ENCODE peak calls at places on chromosomes 6 and 20, in five cellular contexts. X is WTC11, L is HepG2, H is GM12878, R is K562. E is an unnamed sample.

GRCh38 chr6:81003894-81004293 is 748.6 kb downstream of the TENT5A start:
- DNase-seq in X (no peak), L (no peak), H (no peak), R (no peak), E (no peak)

GRCh38 chr6:139850512-139850911 is 476.1 kb upstream of the CITED2 start:
- DNase-seq in X (no peak), L (no peak), H (no peak), R (no peak), E (no peak)

GRCh38 chr6:12458558-12458957 is 168.4 kb downstream of the EDN1 start:
- DNase-seq in X (no peak), L (no peak), H (no peak), R (no peak), E (no peak)

GRCh38 chr20:8183526-8183925 is 51.5 kb downstream of the PLCB1 start:
- DNase-seq in X (no peak), L (no peak), H (no peak), R (no peak), E (no peak)

GRCh38 chr20:1619861-1620444 is at the start of gene SIRPB1:
- DNase-seq in X (no peak), L (peak), H (no peak), R (peak), E (no peak)

GRCh38 chr6:124536157-124536556 is 426.1 kb upstream of the RNF217 start:
- DNase-seq in X (no peak), L (no peak), H (no peak), R (no peak), E (no peak)

GRCh38 chr6:89146748-89147715 is 1.2 kb downstream of the PM20D2 start:
- DNase-seq in X (peak), L (peak), H (no peak), R (no peak), E (no peak)

GRCh38 chr6:126152346-126152745 is 166.0 kb downstream of the TRMT11 start:
- DNase-seq in X (no peak), L (no peak), H (no peak), R (no peak), E (no peak)

GRCh38 chr6:21615504-21615903 is 22.0 kb downstream of the SOX4 start:
- DNase-seq in X (no peak), L (no peak), H (no peak), R (no peak), E (no peak)

GRCh38 chr6:13787146-13787545 is 27.2 kb downstream of the MCUR1 start:
- DNase-seq in X (no peak), L (no peak), H (no peak), R (no peak), E (no peak)

GRCh38 chr6:113182370-113183141 is 674.6 kb upstream of the MARCKS start:
- DNase-seq in X (no peak), L (peak), H (no peak), R (no peak), E (no peak)

GRCh38 chr6:101224751-101225150 is 168.8 kb upstream of the GRIK2 start:
- DNase-seq in X (no peak), L (no peak), H (no peak), R (no peak), E (no peak)

GRCh38 chr20:62592506-62593177 is 49.7 kb upstream of the SLCO4A1 start:
- DNase-seq in X (no peak), L (no peak), H (no peak), R (no peak), E (no peak)

GRCh38 chr6:2999621-3000455 is at the start of gene NQO2:
- DNase-seq in X (peak), L (peak), H (peak), R (peak), E (no peak)

GRCh38 chr6:14366315-14366714 is 248.7 kb downstream of the CD83 start:
- DNase-seq in X (no peak), L (no peak), H (no peak), R (no peak), E (no peak)

GRCh38 chr6:23111984-23112383 is 542.6 kb downstream of the HDGFL1 start:
- DNase-seq in X (no peak), L (no peak), H (no peak), R (no peak), E (no peak)

GRCh38 chr6:159168536-159169192 is 536 bp upstream of the FNDC1 start:
- DNase-seq in X (peak), L (peak), H (no peak), R (peak), E (peak)

GRCh38 chr6:119482850-119483285 is 133.3 kb upstream of the MAN1A1 start:
- DNase-seq in X (no peak), L (no peak), H (no peak), R (no peak), E (no peak)

GRCh38 chr20:58228103-58228483 is 360 bp downstream of the ANKRD60 start:
- DNase-seq in X (peak), L (no peak), H (no peak), R (no peak), E (peak)

GRCh38 chr6:35287671-35288396 is 9.8 kb upstream of the DEF6 start:
- DNase-seq in X (no peak), L (no peak), H (no peak), R (no peak), E (no peak)

GRCh38 chr20:34112600-34113061 is 588 bp upstream of the EIF2S2 start:
- DNase-seq in X (peak), L (peak), H (no peak), R (no peak), E (no peak)

GRCh38 chr20:44206132-44206531 is 4.4 kb downstream of the OSER1 start:
- DNase-seq in X (no peak), L (peak), H (no peak), R (no peak), E (no peak)

GRCh38 chr20:44207066-44207723 is 3.4 kb downstream of the OSER1 start:
- DNase-seq in X (no peak), L (no peak), H (no peak), R (no peak), E (no peak)

GRCh38 chr20:44203161-44203560 is 7.4 kb downstream of the OSER1 start:
- DNase-seq in X (no peak), L (no peak), H (no peak), R (no peak), E (no peak)

GRCh38 chr20:44204832-44205215 is 5.7 kb downstream of the OSER1 start:
- DNase-seq in X (no peak), L (no peak), H (no peak), R (no peak), E (no peak)

DNA sequence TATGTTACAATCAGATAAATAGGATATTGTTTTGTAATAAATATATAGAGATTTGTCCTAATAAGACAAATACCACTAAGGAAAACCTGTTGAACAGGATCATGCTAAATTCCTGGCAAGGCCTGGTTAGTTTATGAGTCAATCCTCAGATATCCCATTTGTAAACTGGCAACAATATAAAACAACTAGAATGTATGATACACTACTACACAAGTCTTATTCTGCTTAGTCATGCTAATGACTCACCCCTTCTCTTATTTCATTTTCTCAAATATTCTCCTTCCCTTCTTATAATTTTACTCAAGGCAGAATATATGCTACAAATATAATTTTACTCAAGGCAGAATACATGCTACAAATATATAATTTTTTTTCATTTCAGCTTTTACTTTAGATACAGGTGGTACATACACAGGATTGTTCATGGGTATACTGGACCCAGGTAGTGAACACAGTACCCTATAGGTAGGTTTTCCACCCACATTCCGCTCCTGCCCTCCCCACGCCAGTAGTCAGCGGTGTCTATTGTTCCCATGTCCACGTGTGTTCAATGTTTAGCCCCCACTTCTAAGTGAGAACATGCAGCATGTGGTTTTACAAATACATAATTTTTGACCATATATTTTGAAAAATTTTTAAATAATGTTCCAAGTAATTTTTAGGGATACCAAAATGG is 6.3 kb downstream of the OSER1 start:
- DNase-seq in X (no peak), L (no peak), H (no peak), R (no peak), E (no peak)
- TF ChIP-seq CREB1 in X (no peak), L (no peak), H (no peak), R (no peak), E (no peak)

DNA sequence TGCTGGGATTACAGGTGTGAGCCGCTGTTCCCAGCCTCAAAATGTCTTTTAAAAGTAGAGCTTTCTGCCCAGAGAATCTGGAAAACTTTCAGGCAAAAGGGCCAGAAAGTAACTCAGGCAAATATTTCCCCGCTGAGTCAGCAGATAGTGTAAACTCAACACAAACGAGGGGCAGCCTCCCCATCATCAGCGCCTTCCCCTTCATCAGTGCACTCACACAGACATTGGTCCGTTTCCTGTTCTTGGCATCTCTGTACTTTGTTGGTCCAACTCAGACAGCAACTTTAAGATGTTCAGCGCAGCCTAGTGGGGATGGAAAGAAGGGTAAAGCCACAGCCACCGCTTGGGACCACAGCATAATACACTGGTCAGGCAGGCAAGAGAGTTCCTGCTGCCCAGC is 69.5 kb downstream of the CSE1L start:
- DNase-seq in X (no peak), L (no peak), H (no peak), R (no peak), E (no peak)
- TF ChIP-seq ATF2 in X (no peak), L (no peak), H (no peak), R (no peak), E (no peak)

DNA sequence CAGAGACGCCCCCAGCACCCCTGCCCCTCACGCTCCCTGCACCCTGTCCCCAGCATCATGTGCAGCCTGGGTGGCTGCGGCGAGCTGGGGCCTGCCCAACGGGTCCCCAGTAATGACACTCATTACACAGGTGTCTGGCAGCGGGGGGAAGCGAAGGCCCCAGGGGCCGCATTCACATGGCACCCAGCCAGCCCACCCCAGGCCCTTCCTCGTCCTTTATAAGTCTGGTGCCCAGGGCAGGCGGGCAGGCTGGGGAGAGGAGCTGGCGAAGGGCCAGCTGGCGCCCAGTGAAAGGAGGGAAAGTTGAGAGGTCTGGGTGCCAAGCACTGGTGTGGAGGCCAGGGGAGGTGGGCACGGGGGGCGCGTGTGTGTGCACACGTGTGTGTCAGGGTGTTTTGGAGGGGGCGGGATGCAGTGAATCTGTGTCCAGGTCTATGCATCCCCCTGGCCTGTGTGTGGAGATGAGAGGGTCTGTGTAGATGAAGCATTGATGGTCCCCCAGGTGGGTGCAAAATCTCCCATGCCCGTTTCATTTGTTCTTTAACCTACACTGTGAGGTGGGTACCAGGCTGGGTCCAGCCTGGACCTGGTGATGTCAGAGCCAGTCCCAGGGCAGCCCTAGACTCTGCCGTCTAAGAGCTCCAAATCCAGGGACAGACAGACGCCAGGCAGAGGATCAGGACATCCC is 105.3 kb downstream of the CEBPB start:
- DNase-seq in X (no peak), L (no peak), H (no peak), R (no peak), E (no peak)
- TF ChIP-seq CREB1 in X (no peak), L (no peak), H (no peak), R (no peak), E (no peak)

GRCh38 chr6:46216879-46217278 is 46.1 kb upstream of the ENPP5 start:
- DNase-seq in X (no peak), L (no peak), H (no peak), R (no peak), E (no peak)

GRCh38 chr6:46215777-46216176 is 45.0 kb upstream of the ENPP5 start:
- DNase-seq in X (no peak), L (no peak), H (no peak), R (no peak), E (no peak)

GRCh38 chr6:46218457-46218856 is 47.7 kb upstream of the ENPP5 start:
- DNase-seq in X (no peak), L (no peak), H (no peak), R (no peak), E (no peak)

GRCh38 chr6:46217671-46218131 is 46.9 kb upstream of the ENPP5 start:
- DNase-seq in X (no peak), L (no peak), H (peak), R (no peak), E (no peak)

DNA sequence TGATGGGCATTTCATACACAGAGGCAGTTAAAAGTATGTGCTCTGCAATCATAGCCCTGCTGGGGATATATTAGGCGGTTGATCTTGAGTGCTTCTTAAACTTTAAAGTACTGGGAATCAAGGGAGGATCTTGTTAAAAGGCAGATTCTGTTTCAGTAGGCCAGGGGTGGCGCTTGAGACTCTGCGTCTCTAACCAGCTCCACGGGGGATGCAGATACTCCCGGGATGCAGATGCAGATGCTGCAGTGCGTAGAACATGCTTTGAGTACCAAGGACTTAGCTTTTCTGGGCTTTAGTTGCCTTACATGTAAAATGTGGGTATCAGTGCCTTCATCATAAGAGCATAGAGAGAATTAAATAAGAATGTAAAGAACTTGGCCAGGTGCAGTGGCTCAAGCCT is 44.4 kb upstream of the ENPP5 start:
- DNase-seq in X (peak), L (no peak), H (no peak), R (no peak), E (no peak)
- TF ChIP-seq ATF2 in X (no peak), L (no peak), H (no peak), R (no peak), E (no peak)

GRCh38 chr6:138848461-138848860 is 52.6 kb downstream of the ECT2L start:
- DNase-seq in X (no peak), L (no peak), H (no peak), R (no peak), E (no peak)

GRCh38 chr6:138847884-138848283 is 52.0 kb downstream of the ECT2L start:
- DNase-seq in X (no peak), L (no peak), H (no peak), R (no peak), E (no peak)

GRCh38 chr6:138844203-138844602 is 48.3 kb downstream of the ECT2L start:
- DNase-seq in X (no peak), L (peak), H (no peak), R (no peak), E (no peak)
- TF ChIP-seq CREB1 in X (no peak), L (no peak), H (no peak), R (no peak), E (no peak)

GRCh38 chr20:54070187-54070987 is at the start of gene BCAS1:
- DNase-seq in X (no peak), L (peak), H (no peak), R (peak), E (peak)

GRCh38 chr20:54078296-54078695 is 7.9 kb upstream of the BCAS1 start:
- DNase-seq in X (no peak), L (peak), H (no peak), R (no peak), E (no peak)

GRCh38 chr20:54073288-54073687 is 2.9 kb upstream of the BCAS1 start:
- DNase-seq in X (no peak), L (no peak), H (no peak), R (no peak), E (no peak)

GRCh38 chr20:54076259-54076658 is 5.9 kb upstream of the BCAS1 start:
- DNase-seq in X (no peak), L (no peak), H (no peak), R (no peak), E (no peak)

GRCh38 chr20:54075322-54075721 is 4.9 kb upstream of the BCAS1 start:
- DNase-seq in X (no peak), L (no peak), H (no peak), R (no peak), E (no peak)
- TF ChIP-seq ATF2 in X (no peak), L (no peak), H (no peak), R (no peak), E (no peak)

GRCh38 chr6:74369556-74369993 is 673.6 kb downstream of the CD109 start:
- DNase-seq in X (no peak), L (no peak), H (no peak), R (no peak), E (no peak)
- TF ChIP-seq CREB1 in X (no peak), L (no peak), H (no peak), R (no peak), E (no peak)

DNA sequence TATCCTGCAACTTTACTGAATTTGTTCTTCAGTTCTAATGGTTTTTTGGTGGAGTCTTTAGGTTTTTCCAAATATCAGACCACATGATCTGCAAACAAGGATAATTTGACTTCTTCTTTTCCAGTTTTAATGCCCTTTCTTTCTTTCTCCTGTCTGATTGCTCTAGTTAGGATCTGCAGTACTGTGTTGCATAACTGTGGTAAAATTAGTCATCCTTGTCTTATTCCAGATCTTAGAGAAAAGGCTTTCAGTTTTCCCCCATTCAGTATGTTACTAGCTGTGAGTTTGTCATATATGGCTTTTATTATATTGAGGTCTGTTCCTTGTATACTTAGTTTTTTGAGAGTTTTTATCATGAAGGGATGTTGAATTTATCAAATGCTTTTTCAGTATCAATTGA is 4.3 kb downstream of the MICA start:
- DNase-seq in X (no peak), L (no peak), H (no peak), R (no peak), E (no peak)
- TF ChIP-seq ATF2 in X (no peak), L (no peak), H (no peak), R (no peak), E (no peak)

DNA sequence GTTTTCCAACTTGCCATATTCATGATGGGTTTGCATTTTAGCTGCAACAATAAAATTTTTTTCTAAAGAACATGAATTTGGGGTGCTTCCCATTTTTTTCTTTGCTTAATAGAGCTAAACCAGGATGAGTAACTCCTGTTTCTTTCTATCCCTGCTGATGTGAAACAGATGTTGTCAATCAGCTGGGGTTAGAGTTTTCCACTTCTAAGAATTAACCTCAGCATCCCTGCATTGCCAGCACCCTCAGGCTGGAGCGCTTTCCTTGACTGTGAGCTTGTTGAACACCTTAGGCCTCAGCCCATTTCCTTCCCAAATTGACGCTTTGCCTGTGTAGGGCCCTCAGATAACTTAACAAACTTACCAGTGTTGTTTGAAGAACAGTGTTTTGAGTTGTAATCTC is 74.5 kb downstream of the PTPN1 start:
- DNase-seq in X (no peak), L (no peak), H (no peak), R (no peak), E (no peak)
- TF ChIP-seq CREB1 in X (no peak), L (no peak), H (no peak), R (no peak), E (no peak)

GRCh38 chr20:10863337-10864060 is 189.7 kb upstream of the JAG1 start:
- DNase-seq in X (no peak), L (no peak), H (no peak), R (no peak), E (no peak)
- TF ChIP-seq ATF2 in X (no peak), L (no peak), H (no peak), R (no peak), E (no peak)